ENCODE peak calls at places on chromosomes 4 and X, in nine cellular contexts. Q is GM12892; M is CD4-positive, alpha-beta T cell; H is fibroblast of gingiva; T is HS-27A; B is GM20000; K is neural crest cell; W is stimulated activated CD8-positive, alpha-beta memory T cell treated with anti-CD3 and anti-CD28 coated beads, Interleukin-7, amount 100 ng/mL, for 24 hours; L is H7. P is an unnamed sample.

GRCh38 chr4:184282895-184283654 is 65.4 kb upstream of the ENPP6 start:
- DNase-seq in B (peak; percentile 66), H (peak; percentile 49), M (no peak), W (no peak), K (no peak), T (no peak), Q (no peak), L (no peak), P (no peak)

GRCh38 chr4:73869130-73870055 is at the start of gene CXCL1:
- DNase-seq in K (peak; percentile 8), W (no peak), L (peak; percentile 67), Q (no peak), B (no peak), M (no peak), T (no peak), H (peak; percentile 73), P (peak; percentile 14)

GRCh38 chrX:77014655-77015377 is 432.4 kb upstream of the FGF16 start:
- DNase-seq in Q (no peak), W (no peak), K (peak; percentile 40), T (no peak), M (no peak), H (no peak), B (no peak), L (peak; percentile 56), P (no peak)

GRCh38 chrX:8084023-8084422 is 87.0 kb downstream of the VCX2 start:
- DNase-seq in K (no peak), T (no peak), W (no peak), Q (no peak), M (no peak), B (no peak), H (no peak), L (no peak), P (peak; percentile 26)

GRCh38 chrX:34300871-34301270 is 168.8 kb upstream of the FAM47A start:
- DNase-seq in M (no peak), L (peak; percentile 17), W (no peak), Q (no peak), T (no peak), K (peak; percentile 50), H (peak; percentile 1), B (peak; percentile 1), P (peak; percentile 1)

GRCh38 chr4:169147217-169147616 is 123.5 kb downstream of the SH3RF1 start:
- DNase-seq in W (no peak), K (no peak), Q (no peak), L (no peak), B (no peak), T (peak; percentile 53), H (no peak), M (no peak), P (peak; percentile 72)

GRCh38 chr4:22410645-22411247 is 105.1 kb downstream of the ADGRA3 start:
- DNase-seq in W (no peak), Q (no peak), M (no peak), L (peak; percentile 2), H (peak; percentile 7), K (no peak), B (no peak), T (no peak), P (no peak)

GRCh38 chrX:1336331-1337143 is at the start of gene IL3RA:
- DNase-seq in W (no peak), K (no peak), T (no peak), H (no peak), L (no peak), M (no peak), B (peak; percentile 55), Q (no peak), P (no peak)

GRCh38 chrX:10137516-10137915 is 19.3 kb upstream of the CLCN4 start:
- DNase-seq in M (no peak), T (no peak), W (no peak), H (peak; percentile 1), Q (no peak), K (no peak), B (no peak), L (no peak), P (no peak)

GRCh38 chrX:72297953-72298730 is 7.6 kb downstream of the CITED1 start:
- DNase-seq in H (no peak), L (peak; percentile 74), T (no peak), Q (no peak), M (no peak), W (no peak), B (peak; percentile 38), K (no peak), P (no peak)

GRCh38 chr4:2399631-2400190 is 18.7 kb downstream of the ZFYVE28 start:
- DNase-seq in H (no peak), T (no peak), L (no peak), M (no peak), Q (no peak), W (no peak), K (no peak), B (no peak), P (no peak)

GRCh38 chr4:177380730-177381287 is 61.4 kb downstream of the AGA start:
- DNase-seq in H (no peak), B (no peak), Q (no peak), W (no peak), T (no peak), L (peak; percentile 71), M (no peak), K (no peak), P (no peak)

GRCh38 chr4:4783847-4784246 is 75.6 kb upstream of the MSX1 start:
- DNase-seq in M (no peak), K (no peak), Q (no peak), W (no peak), B (no peak), T (no peak), L (peak; percentile 73), H (no peak), P (no peak)

GRCh38 chr4:24991015-24991414 is 39.7 kb downstream of the LGI2 start:
- DNase-seq in W (no peak), T (no peak), K (no peak), L (no peak), M (no peak), H (peak; percentile 17), Q (no peak), B (no peak), P (no peak)

GRCh38 chr4:19711871-19712270 is 539.8 kb upstream of the SLIT2 start:
- DNase-seq in T (no peak), H (peak; percentile 34), W (no peak), B (no peak), M (no peak), L (no peak), K (no peak), Q (no peak), P (peak; percentile 11)

GRCh38 chr4:78363031-78363430 is 188.5 kb upstream of the ANXA3 start:
- DNase-seq in H (no peak), L (no peak), K (no peak), B (no peak), Q (no peak), T (no peak), M (no peak), W (no peak), P (no peak)

GRCh38 chr4:8665406-8666360 is 73.1 kb downstream of the CPZ start:
- DNase-seq in Q (no peak), B (no peak), L (peak; percentile 14), H (no peak), M (no peak), W (no peak), K (no peak), T (no peak), P (peak; percentile 48)

GRCh38 chr4:172830295-172830764 is 338.3 kb upstream of the GALNT7 start:
- DNase-seq in T (no peak), K (no peak), L (peak; percentile 10), W (no peak), M (no peak), B (peak; percentile 14), H (no peak), Q (no peak), P (peak; percentile 4)

GRCh38 chr4:37802068-37802666 is 24.3 kb upstream of the PGM2 start:
- DNase-seq in K (peak; percentile 42), B (no peak), H (peak; percentile 31), M (no peak), Q (no peak), W (no peak), T (peak; percentile 22), L (peak; percentile 41), P (peak; percentile 64)

GRCh38 chr4:2076908-2077534 is 17.9 kb downstream of the NAT8L start:
- DNase-seq in H (no peak), T (no peak), M (no peak), B (no peak), K (no peak), Q (no peak), L (peak; percentile 54), W (no peak), P (no peak)

GRCh38 chr4:119721878-119722277 is 93.3 kb upstream of the PDE5A start:
- DNase-seq in H (no peak), M (no peak), B (no peak), T (no peak), L (no peak), K (no peak), Q (no peak), W (no peak), P (peak; percentile 28)

GRCh38 chr4:98996056-98996941 is 778 bp downstream of the METAP1 start:
- DNase-seq in M (no peak), L (peak; percentile 20), W (no peak), Q (no peak), H (peak; percentile 15), K (no peak), T (no peak), B (peak; percentile 42), P (peak; percentile 26)

GRCh38 chr4:46931981-46932380 is 22.9 kb upstream of the COX7B2 start:
- DNase-seq in B (peak; percentile 24), K (no peak), Q (no peak), L (no peak), H (peak; percentile 8), M (no peak), T (no peak), W (no peak), P (no peak)